ENCODE peak calls at places on chromosomes 5 and 9, in six cellular contexts. I is left cardiac atrium; S is T-helper 2 cell; Z is A549; J is spleen; O is stimulated activated CD8-positive, alpha-beta memory T cell treated with anti-CD3 and anti-CD28 coated beads, Interleukin-7, amount 100 ng/mL, for 4 hours. F is an unnamed sample.

GRCh38 chr5:34658023-34658422 is 1.9 kb downstream of the RAI14 start:
- DNase-seq in I (no peak), S (no peak), Z (peak), J (no peak), O (no peak), F (no peak)

GRCh38 chr9:98218562-98219363 is 26.3 kb upstream of the CORO2A start:
- DNase-seq in I (no peak), S (no peak), Z (no peak), J (peak), O (no peak), F (no peak)

GRCh38 chr5:172766287-172767104 is 4.5 kb downstream of the DUSP1 start:
- DNase-seq in I (peak), S (no peak), Z (no peak), J (no peak), O (no peak), F (peak)

GRCh38 chr5:157180374-157181264 is at the start of gene ITK:
- DNase-seq in I (no peak), S (no peak), Z (no peak), J (no peak), O (no peak), F (no peak)

GRCh38 chr5:154221371-154221896 is 30.9 kb downstream of the GALNT10 start:
- DNase-seq in I (no peak), S (no peak), Z (no peak), J (no peak), O (peak), F (no peak)

GRCh38 chr5:36443941-36444340 is 142.2 kb upstream of the RANBP3L start:
- DNase-seq in I (no peak), S (no peak), Z (no peak), J (no peak), O (no peak), F (no peak)

GRCh38 chr9:130825051-130825651 is 9.9 kb upstream of the ABL1 start:
- DNase-seq in I (no peak), S (no peak), Z (no peak), J (no peak), O (no peak), F (no peak)

GRCh38 chr5:141821430-141821925 is 56.7 kb downstream of the PCDH1 start:
- DNase-seq in I (no peak), S (no peak), Z (peak), J (no peak), O (no peak), F (no peak)

GRCh38 chr5:9358961-9359686 is 186.8 kb downstream of the SEMA5A start:
- DNase-seq in I (no peak), S (no peak), Z (no peak), J (no peak), O (no peak), F (no peak)

GRCh38 chr9:85940275-85940831 is 593 bp upstream of the NAA35 start:
- DNase-seq in I (no peak), S (no peak), Z (peak), J (no peak), O (no peak), F (no peak)

GRCh38 chr9:14260101-14260500 is 53.8 kb downstream of the NFIB start:
- DNase-seq in I (no peak), S (no peak), Z (no peak), J (no peak), O (no peak), F (no peak)

GRCh38 chr9:90044263-90044662 is 439.5 kb downstream of the GADD45G start:
- DNase-seq in I (no peak), S (no peak), Z (peak), J (no peak), O (no peak), F (no peak)

GRCh38 chr5:149913449-149914419 is 30.9 kb downstream of the PDE6A start:
- DNase-seq in I (no peak), S (no peak), Z (no peak), J (no peak), O (no peak), F (no peak)

GRCh38 chr5:125576823-125577222 is 830.4 kb upstream of the ZNF608 start:
- DNase-seq in I (no peak), S (no peak), Z (no peak), J (no peak), O (no peak), F (no peak)

GRCh38 chr5:137619191-137619870 is 116.6 kb downstream of the KLHL3 start:
- DNase-seq in I (peak), S (no peak), Z (no peak), J (no peak), O (no peak), F (peak)

GRCh38 chr5:122585111-122585415 is 189.8 kb upstream of the SNX2 start:
- DNase-seq in I (no peak), S (no peak), Z (no peak), J (no peak), O (no peak), F (no peak)

GRCh38 chr9:131804826-131805225 is 65.0 kb upstream of the RAPGEF1 start:
- DNase-seq in I (no peak), S (no peak), Z (no peak), J (no peak), O (no peak), F (no peak)

GRCh38 chr5:172769598-172770373 is 1.2 kb downstream of the DUSP1 start:
- DNase-seq in I (peak), S (no peak), Z (no peak), J (peak), O (no peak), F (no peak)

GRCh38 chr5:159332800-159333563 is 2.7 kb upstream of the IL12B start:
- DNase-seq in I (no peak), S (no peak), Z (no peak), J (no peak), O (no peak), F (no peak)

GRCh38 chr5:52491071-52491828 is 296.5 kb upstream of the ITGA1 start:
- DNase-seq in I (no peak), S (no peak), Z (no peak), J (no peak), O (no peak), F (no peak)

GRCh38 chr9:123373447-123373923 is 17.5 kb downstream of the CRB2 start:
- DNase-seq in I (no peak), S (no peak), Z (no peak), J (no peak), O (no peak), F (no peak)

GRCh38 chr5:149621415-149622098 is 40.3 kb downstream of the ARHGEF37 start:
- DNase-seq in I (no peak), S (no peak), Z (no peak), J (no peak), O (no peak), F (no peak)

GRCh38 chr9:69385474-69386091 is 60.6 kb downstream of the ENTREP1 start:
- DNase-seq in I (no peak), S (no peak), Z (no peak), J (no peak), O (no peak), F (no peak)

GRCh38 chr9:35152926-35153325 is 8.9 kb upstream of the UNC13B start:
- DNase-seq in I (no peak), S (no peak), Z (no peak), J (no peak), O (no peak), F (no peak)

GRCh38 chr9:91419222-91420191 is 4.1 kb downstream of the NFIL3 start:
- DNase-seq in I (peak), S (no peak), Z (peak), J (no peak), O (no peak), F (no peak)

GRCh38 chr5:172284275-172284971 is 859 bp upstream of the UBTD2 start:
- DNase-seq in I (no peak), S (no peak), Z (no peak), J (peak), O (peak), F (no peak)

GRCh38 chr5:100584889-100585288 is 49.7 kb downstream of the FAM174A start:
- DNase-seq in I (no peak), S (no peak), Z (no peak), J (no peak), O (no peak), F (no peak)

GRCh38 chr5:121962943-121963342 is 1.2 kb downstream of the SRFBP1 start:
- DNase-seq in I (no peak), S (no peak), Z (peak), J (no peak), O (no peak), F (no peak)

GRCh38 chr9:111957856-111958631 is 61.4 kb downstream of the UGCG start:
- DNase-seq in I (peak), S (no peak), Z (no peak), J (no peak), O (no peak), F (no peak)

GRCh38 chr9:72633966-72634365 is 112.6 kb downstream of the TMC1 start:
- DNase-seq in I (no peak), S (no peak), Z (no peak), J (no peak), O (no peak), F (no peak)

GRCh38 chr5:74648835-74649286 is 8.3 kb upstream of the ENC1 start:
- DNase-seq in I (no peak), S (no peak), Z (peak), J (no peak), O (no peak), F (no peak)

GRCh38 chr5:103425686-103426454 is 136.7 kb downstream of the NUDT12 start:
- DNase-seq in I (no peak), S (no peak), Z (no peak), J (no peak), O (no peak), F (no peak)

GRCh38 chr9:137431416-137431931 is 8.3 kb downstream of the NOXA1 start:
- DNase-seq in I (peak), S (no peak), Z (no peak), J (peak), O (no peak), F (no peak)

GRCh38 chr5:107869459-107870115 is 198.8 kb upstream of the EFNA5 start:
- DNase-seq in I (no peak), S (no peak), Z (peak), J (no peak), O (no peak), F (no peak)

GRCh38 chr5:80960531-80961375 is 590 bp downstream of the RASGRF2 start:
- DNase-seq in I (peak), S (peak), Z (peak), J (peak), O (peak), F (peak)

GRCh38 chr9:124800306-124801259 is 23.6 kb downstream of the OLFML2A start:
- DNase-seq in I (peak), S (no peak), Z (no peak), J (peak), O (no peak), F (peak)